ENCODE peak calls at places on chromosomes 5 and 9, in five cellular contexts. E, I, F, W and R are unnamed samples.
A peak's percentile ranks its signal among the peaks of the same experiment; 100 is the strongest.

GRCh38 chr5:14011089-14012004 is 66.9 kb upstream of the DNAH5 start:
- DNase-seq in W (no peak), F (peak; percentile 78), I (peak; percentile 93), E (peak; percentile 52), R (peak; percentile 88)

GRCh38 chr9:4630836-4631235 is 31.3 kb upstream of the PLPP6 start:
- DNase-seq in W (no peak), E (no peak), F (no peak), I (no peak), R (no peak)

GRCh38 chr5:15690611-15691010 is 190.6 kb downstream of the FBXL7 start:
- DNase-seq in W (no peak), F (no peak), I (no peak), E (no peak), R (no peak)

GRCh38 chr5:24749701-24750100 is 104.9 kb upstream of the CDH10 start:
- DNase-seq in I (no peak), F (no peak), E (no peak), W (no peak), R (no peak)

GRCh38 chr5:171269717-171270116 is 39.3 kb upstream of the TLX3 start:
- DNase-seq in W (no peak), F (no peak), E (peak; percentile 6), I (no peak), R (no peak)

GRCh38 chr5:105638437-105638836 is 2032.3 kb downstream of the EFNA5 start:
- DNase-seq in I (no peak), E (no peak), F (no peak), W (no peak), R (no peak)

GRCh38 chr9:132171702-132172101 is 9.8 kb downstream of the NTNG2 start:
- DNase-seq in F (no peak), E (no peak), W (no peak), I (peak; percentile 58), R (no peak)

GRCh38 chr5:76337949-76338589 is 65.0 kb upstream of the IQGAP2 start:
- DNase-seq in E (peak; percentile 65), F (peak; percentile 60), W (peak; percentile 24), I (peak; percentile 52), R (peak; percentile 89)

GRCh38 chr9:109143881-109144562 is 23.0 kb downstream of the FRRS1L start:
- DNase-seq in E (peak; percentile 60), F (peak; percentile 29), I (peak; percentile 35), W (peak; percentile 23), R (no peak)

GRCh38 chr5:69450116-69450515 is 35.2 kb downstream of the MARVELD2 start:
- DNase-seq in I (no peak), W (no peak), F (no peak), E (peak; percentile 42), R (no peak)

GRCh38 chr5:135073771-135074345 is 39.8 kb upstream of the PITX1 start:
- DNase-seq in I (no peak), E (no peak), F (no peak), W (no peak), R (no peak)

DNA sequence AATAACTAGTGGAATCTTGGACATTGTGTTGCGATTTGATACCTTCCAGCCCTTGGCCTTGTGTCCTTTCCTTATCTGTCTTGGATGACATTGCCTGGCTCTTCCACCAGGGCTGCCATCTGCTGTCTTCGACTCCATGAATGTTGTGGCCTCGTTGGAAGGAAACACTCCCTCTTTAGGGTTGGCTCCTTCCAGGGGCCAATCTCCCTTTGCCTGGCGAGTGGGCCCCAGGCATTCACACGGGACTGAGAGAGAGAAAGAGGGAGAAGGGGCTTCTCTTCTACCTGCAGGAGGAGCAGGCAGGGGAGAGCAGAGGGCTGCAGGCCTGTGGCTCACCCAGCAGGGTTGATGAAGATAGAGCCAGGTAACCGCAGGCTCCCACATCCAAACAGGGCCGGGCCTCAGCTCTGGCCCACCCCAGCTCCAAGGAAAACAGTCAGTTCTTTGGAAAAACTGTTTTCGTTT is 31.3 kb downstream of the FGF1 start:
- DNase-seq in E (no peak), I (no peak), F (no peak), W (no peak), R (no peak)
- TF ChIP-seq JUND in E (no peak), I (no peak), F (no peak), W (no peak), R (no peak)

DNA sequence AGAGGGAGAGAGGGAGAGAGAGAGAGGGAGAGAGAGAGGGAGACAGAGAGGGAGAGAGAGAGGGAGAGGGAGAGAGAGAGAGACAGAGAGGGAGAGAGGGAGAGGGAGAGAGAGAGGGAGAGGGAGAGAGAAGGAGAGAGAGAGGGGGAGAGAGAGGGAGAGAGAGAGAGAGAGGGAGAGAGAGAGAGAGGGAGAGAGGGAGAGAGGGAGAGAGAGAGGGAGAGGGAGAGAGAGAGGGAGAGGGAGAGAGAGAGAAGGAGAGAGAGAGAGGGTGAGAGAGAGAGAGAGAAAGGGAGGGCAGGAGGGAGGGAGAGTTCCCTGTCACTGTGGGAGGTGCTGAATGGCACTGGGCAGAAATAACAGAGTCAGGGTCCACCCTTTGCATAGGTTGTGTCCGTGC is 29.9 kb downstream of the ADAMTSL2 start:
- DNase-seq in W (no peak), E (no peak), I (no peak), F (no peak), R (no peak)
- TF ChIP-seq JUND in W (no peak), E (no peak), I (no peak), F (no peak), R (no peak)

GRCh38 chr9:102521097-102521755 is 473.9 kb upstream of the CYLC2 start:
- DNase-seq in W (no peak), E (no peak), F (no peak), I (no peak), R (no peak)
- TF ChIP-seq JUND in W (no peak), E (no peak), F (no peak), I (no peak), R (no peak)

GRCh38 chr5:137832416-137832815 is 35.2 kb upstream of the MYOT start:
- DNase-seq in F (no peak), W (no peak), I (no peak), E (no peak), R (no peak)

GRCh38 chr5:137831526-137831925 is 36.1 kb upstream of the MYOT start:
- DNase-seq in I (no peak), W (no peak), F (no peak), E (no peak), R (no peak)

GRCh38 chr5:137834498-137834897 is 33.2 kb upstream of the MYOT start:
- DNase-seq in E (no peak), I (no peak), F (no peak), W (no peak), R (no peak)

GRCh38 chr5:137836301-137836700 is 31.4 kb upstream of the MYOT start:
- DNase-seq in F (no peak), W (no peak), I (no peak), E (no peak), R (no peak)

DNA sequence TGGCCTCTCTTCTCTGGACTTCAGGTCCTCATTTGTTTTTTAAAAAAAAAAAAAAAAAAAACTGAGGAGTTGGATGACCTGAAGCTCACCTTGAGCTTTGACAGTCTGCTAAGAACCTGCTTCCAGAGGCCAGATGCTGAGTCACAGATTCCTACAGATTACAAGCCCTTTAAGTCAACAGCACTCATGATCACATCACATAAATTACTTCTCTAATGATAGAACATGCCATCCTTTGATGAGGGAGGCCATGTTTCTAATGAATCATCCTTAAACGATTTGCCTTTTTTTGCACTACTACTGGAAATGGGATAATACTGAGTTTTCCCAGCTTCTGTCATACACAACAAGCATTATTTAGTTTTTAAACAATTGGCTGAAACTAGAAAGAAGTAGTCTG is 34.2 kb upstream of the MYOT start:
- DNase-seq in I (no peak), E (peak; percentile 92), F (peak; percentile 64), W (no peak), R (peak; percentile 35)
- TF ChIP-seq JUND in I (peak; percentile 98), E (peak; percentile 99), F (no peak), W (no peak), R (no peak)

GRCh38 chr5:80569961-80570786 is at the start of gene ANKRD34B:
- DNase-seq in E (no peak), W (no peak), I (peak; percentile 79), F (no peak), R (peak; percentile 58)
- TF ChIP-seq JUND in E (no peak), W (no peak), I (no peak), F (no peak), R (no peak)

DNA sequence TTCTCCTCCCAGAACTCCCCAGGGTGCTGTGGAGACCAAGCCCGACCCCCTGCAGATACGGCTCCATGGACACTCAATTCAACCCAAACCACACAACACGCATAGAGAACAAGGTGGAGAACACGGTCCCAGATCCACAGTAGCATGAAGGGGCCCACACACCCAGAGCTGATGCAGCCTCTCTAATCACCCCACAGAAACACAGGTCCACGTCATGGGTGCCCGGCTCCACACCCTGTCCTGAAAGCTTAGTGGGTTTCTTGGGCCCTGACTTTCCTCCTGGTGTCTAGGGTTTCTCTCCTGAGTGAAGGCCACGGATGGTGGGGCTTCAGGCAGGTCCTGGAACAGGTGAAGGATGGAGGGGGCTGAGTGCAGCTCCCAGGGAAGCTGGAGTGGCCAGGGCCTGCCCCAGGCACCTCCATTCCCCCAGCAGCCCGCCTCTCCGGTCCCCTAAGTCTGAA is 1.5 kb upstream of the SLC23A1 start:
- DNase-seq in I (no peak), W (no peak), E (no peak), F (no peak), R (no peak)
- TF ChIP-seq JUND in I (no peak), W (no peak), E (no peak), F (no peak), R (no peak)

GRCh38 chr9:133730994-133731715 is 7.0 kb downstream of the SARDH start:
- DNase-seq in F (no peak), W (no peak), E (no peak), I (no peak), R (no peak)
- TF ChIP-seq JUND in F (no peak), W (no peak), E (no peak), I (no peak), R (no peak)

GRCh38 chr5:38723423-38723822 is 122.4 kb upstream of the OSMR start:
- DNase-seq in W (no peak), I (no peak), F (no peak), E (no peak), R (no peak)

GRCh38 chr5:38726279-38726678 is 119.5 kb upstream of the OSMR start:
- DNase-seq in W (no peak), I (peak; percentile 22), F (no peak), E (no peak), R (no peak)

GRCh38 chr5:38722918-38723317 is 122.9 kb upstream of the OSMR start:
- DNase-seq in F (no peak), E (no peak), W (no peak), I (no peak), R (no peak)

GRCh38 chr5:38725419-38725865 is 120.4 kb upstream of the OSMR start:
- DNase-seq in F (no peak), E (no peak), I (no peak), W (no peak), R (no peak)

GRCh38 chr5:38724301-38725030 is 121.3 kb upstream of the OSMR start:
- DNase-seq in E (no peak), F (no peak), W (no peak), I (no peak), R (no peak)
- TF ChIP-seq JUND in E (no peak), F (no peak), W (no peak), I (no peak), R (no peak)